ENCODE peak calls at places on chromosomes 7 and 10, in five cellular contexts. R, K, J, I and S are unnamed samples.

GRCh38 chr7:132485600-132486594 is 90.4 kb downstream of the PLXNA4 start:
- DNase-seq in I (no peak), J (no peak), K (no peak), R (no peak), S (no peak)

GRCh38 chr7:30727061-30727945 is 24.6 kb upstream of the INMT start:
- DNase-seq in J (no peak), I (no peak), R (no peak), K (peak), S (no peak)

GRCh38 chr7:155738652-155739537 is 73.4 kb downstream of the SHH start:
- DNase-seq in I (peak), K (peak), J (peak), R (peak), S (peak)

GRCh38 chr10:35089641-35090161 is 440 bp downstream of the CUL2 start:
- DNase-seq in R (no peak), I (peak), K (peak), J (no peak), S (no peak)

GRCh38 chr10:79321494-79321882 is 25.8 kb upstream of the PPIF start:
- DNase-seq in J (no peak), I (no peak), R (no peak), K (no peak), S (no peak)

GRCh38 chr7:55108818-55109217 is 90.0 kb downstream of the EGFR start:
- DNase-seq in R (no peak), I (no peak), K (no peak), J (no peak), S (no peak)

GRCh38 chr10:124008187-124008970 is 85.0 kb downstream of the CHST15 start:
- DNase-seq in R (no peak), I (no peak), J (no peak), K (no peak), S (no peak)

GRCh38 chr7:101410743-101411476 is 48.2 kb downstream of the COL26A1 start:
- DNase-seq in I (peak), K (peak), J (peak), R (peak), S (peak)

GRCh38 chr7:42930889-42931288 is 1.1 kb downstream of the PSMA2 start:
- DNase-seq in I (no peak), K (no peak), J (no peak), R (no peak), S (no peak)

GRCh38 chr10:120950103-120950561 is 99.0 kb downstream of the WDR11 start:
- DNase-seq in I (no peak), J (no peak), K (no peak), R (peak), S (no peak)

GRCh38 chr10:3105166-3105565 is 37.8 kb downstream of the PFKP start:
- DNase-seq in K (no peak), J (no peak), R (no peak), I (no peak), S (no peak)

GRCh38 chr10:115827650-115828049 is 445.4 kb downstream of the GFRA1 start:
- DNase-seq in J (no peak), K (no peak), R (no peak), I (no peak), S (no peak)

GRCh38 chr7:80463272-80463920 is 48.5 kb downstream of the GNAT3 start:
- DNase-seq in J (peak), R (no peak), I (no peak), K (no peak), S (no peak)

GRCh38 chr7:55255501-55256445 is 109.4 kb upstream of the LANCL2 start:
- DNase-seq in J (peak), K (peak), R (peak), I (peak), S (peak)

GRCh38 chr7:55055479-55055878 is 36.7 kb downstream of the EGFR start:
- DNase-seq in R (no peak), I (no peak), K (no peak), J (peak), S (no peak)

GRCh38 chr10:35336921-35337741 is 822 bp downstream of the CCNY start:
- DNase-seq in I (peak), K (no peak), J (peak), R (peak), S (peak)

GRCh38 chr10:86298501-86299001 is 68.0 kb downstream of the GRID1 start:
- DNase-seq in R (no peak), J (no peak), K (no peak), I (no peak), S (no peak)

GRCh38 chr10:131970946-131971345 is 10.8 kb downstream of the BNIP3 start:
- DNase-seq in R (no peak), J (no peak), K (no peak), I (no peak), S (no peak)

GRCh38 chr7:74470504-74470903 is 16.8 kb downstream of the GTF2IRD1 start:
- DNase-seq in I (no peak), K (no peak), J (no peak), R (no peak), S (no peak)

GRCh38 chr7:140404565-140405080 is 765 bp downstream of the RAB19 start:
- DNase-seq in K (no peak), R (peak), J (no peak), I (no peak), S (no peak)

GRCh38 chr10:70391654-70392053 is 9.2 kb upstream of the LRRC20 start:
- DNase-seq in I (no peak), R (no peak), J (no peak), K (no peak), S (no peak)

GRCh38 chr10:78703581-78703980 is 365.2 kb upstream of the ZMIZ1 start:
- DNase-seq in K (no peak), R (peak), I (no peak), J (no peak), S (no peak)

GRCh38 chr10:114151486-114151885 is 22.5 kb downstream of the CCDC186 start:
- DNase-seq in R (no peak), K (no peak), J (peak), I (peak), S (no peak)

GRCh38 chr7:24786941-24787340 is 29.7 kb upstream of the GSDME start:
- DNase-seq in I (peak), K (peak), R (no peak), J (peak), S (peak)

GRCh38 chr7:55375237-55375636 is 10.1 kb downstream of the LANCL2 start:
- DNase-seq in R (no peak), I (no peak), K (no peak), J (no peak), S (no peak)

GRCh38 chr10:101293007-101293723 is 60.8 kb upstream of the BTRC start:
- DNase-seq in R (no peak), K (no peak), J (no peak), I (no peak), S (no peak)

GRCh38 chr10:32239770-32240169 is 107.2 kb downstream of the EPC1 start:
- DNase-seq in I (peak), R (no peak), J (no peak), K (no peak), S (no peak)

GRCh38 chr7:90173127-90173844 is 19.0 kb downstream of the STEAP1 start:
- DNase-seq in I (no peak), R (no peak), K (peak), J (peak), S (no peak)

GRCh38 chr7:92621026-92621540 is 30.9 kb upstream of the FAM133B start:
- DNase-seq in J (peak), I (peak), R (peak), K (peak), S (peak)

GRCh38 chr10:110138197-110138812 is 69.1 kb upstream of the MXI1 start:
- DNase-seq in R (no peak), K (peak), J (peak), I (peak), S (no peak)

GRCh38 chr10:45453639-45454250 is 79.7 kb downstream of the ALOX5 start:
- DNase-seq in I (no peak), R (no peak), J (no peak), K (no peak), S (no peak)

GRCh38 chr7:77985974-77986339 is 187.4 kb downstream of the PHTF2 start:
- DNase-seq in R (no peak), J (no peak), I (no peak), K (no peak), S (no peak)

GRCh38 chr7:32905175-32905662 is 13.7 kb upstream of the KBTBD2 start:
- DNase-seq in I (peak), R (no peak), K (peak), J (peak), S (peak)
- TF ChIP-seq CTCF in I (no peak), R (no peak), K (no peak), J (no peak), S (no peak)

DNA sequence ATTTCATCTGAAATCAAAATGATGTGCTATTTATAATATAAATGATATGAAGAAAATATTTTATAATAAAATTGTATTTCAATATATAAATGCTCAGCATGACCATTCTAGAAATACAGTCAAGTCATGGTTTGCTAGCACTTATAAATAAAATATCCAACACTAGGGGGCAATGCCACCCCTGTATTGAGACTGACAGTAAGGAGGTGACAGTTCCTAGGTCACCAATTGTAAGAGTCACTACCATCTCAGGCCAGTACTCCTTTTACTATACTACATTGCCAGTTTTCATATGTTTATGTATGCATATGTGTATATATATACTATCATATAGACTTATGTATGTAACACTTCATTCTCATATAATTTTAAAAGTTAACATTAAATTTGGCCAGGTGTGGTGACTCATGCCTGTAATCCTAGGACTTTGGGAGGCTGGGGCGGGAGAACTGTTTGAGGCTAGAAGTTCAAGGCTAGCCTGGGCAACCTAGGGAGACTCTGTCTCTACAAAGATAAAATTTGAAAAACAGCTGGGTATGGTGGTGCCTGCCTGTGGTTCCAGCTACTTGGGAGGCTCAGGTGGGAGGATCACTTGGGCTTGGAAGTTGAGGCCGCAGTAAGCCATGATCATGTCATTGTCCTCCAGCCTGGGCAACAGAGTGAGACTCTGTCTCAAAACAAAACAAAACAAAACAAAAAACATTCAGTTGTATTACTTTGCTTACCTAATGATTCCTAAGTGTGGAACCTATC is 2.4 kb upstream of the CNOT4 start:
- DNase-seq in I (peak), J (peak), R (no peak), K (peak), S (peak)
- TF ChIP-seq CTCF in I (peak), J (peak), R (peak), K (peak), S (peak)

GRCh38 chr10:67666416-67667043 is 29.5 kb downstream of the CTNNA3 start:
- DNase-seq in R (no peak), K (peak), I (peak), J (peak), S (no peak)
- TF ChIP-seq CTCF in R (peak), K (peak), I (peak), J (peak), S (peak)

DNA sequence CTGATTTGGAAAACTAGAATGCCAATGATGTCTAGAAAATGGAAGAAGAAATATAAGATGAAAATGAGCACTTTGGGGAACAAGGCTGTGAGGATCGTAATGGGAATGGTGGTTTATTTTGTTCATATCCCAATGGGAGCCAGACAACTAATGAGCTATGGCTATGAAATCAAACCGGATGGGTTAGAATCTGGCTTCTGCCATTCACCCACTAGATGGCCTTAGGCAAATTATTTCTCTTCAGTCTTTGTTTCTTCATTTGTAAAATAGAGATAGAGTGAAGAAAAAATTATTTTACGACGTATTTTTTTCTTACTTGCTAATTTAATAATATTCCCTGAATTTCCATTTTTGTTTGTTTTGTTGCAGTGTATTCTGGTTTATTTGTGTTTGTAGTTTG is 572.1 kb upstream of the IGFBP3 start:
- DNase-seq in R (no peak), K (no peak), I (no peak), J (no peak), S (no peak)
- TF ChIP-seq CTCF in R (no peak), K (no peak), I (no peak), J (no peak), S (peak)

DNA sequence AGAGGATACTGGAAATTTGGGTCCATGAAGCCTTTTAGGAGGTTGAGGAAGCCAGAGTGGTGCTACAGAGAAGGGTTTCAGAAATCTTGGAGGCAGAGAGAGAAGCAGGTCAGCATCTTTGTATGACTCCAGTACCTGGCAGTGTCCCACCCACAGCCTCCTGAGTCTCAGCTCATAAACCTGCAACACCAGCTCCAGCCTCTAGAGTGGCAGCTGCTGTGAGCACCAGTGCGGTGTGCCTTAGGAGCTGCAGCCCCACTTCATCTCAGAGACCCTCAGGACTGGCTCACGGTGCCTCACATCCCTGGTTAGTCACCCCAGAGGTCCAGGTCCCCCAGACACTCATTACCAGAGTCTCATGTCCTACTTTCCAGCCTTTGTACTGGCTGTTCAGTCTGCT is 84.8 kb upstream of the PRKAR2B start:
- DNase-seq in R (peak), I (no peak), K (peak), J (no peak), S (peak)
- TF ChIP-seq CTCF in R (peak), I (no peak), K (peak), J (no peak), S (no peak)

GRCh38 chr7:115359119-115359518 is 437.2 kb downstream of the MDFIC start:
- DNase-seq in J (no peak), R (no peak), K (peak), I (no peak), S (no peak)

GRCh38 chr7:115359919-115360318 is 438.0 kb downstream of the MDFIC start:
- DNase-seq in I (no peak), K (no peak), J (no peak), R (no peak), S (no peak)

GRCh38 chr7:115357213-115357999 is 435.5 kb downstream of the MDFIC start:
- DNase-seq in J (no peak), K (no peak), R (no peak), I (no peak), S (no peak)

GRCh38 chr7:115354925-115355324 is 433.0 kb downstream of the MDFIC start:
- DNase-seq in K (no peak), J (no peak), R (no peak), I (no peak), S (no peak)

DNA sequence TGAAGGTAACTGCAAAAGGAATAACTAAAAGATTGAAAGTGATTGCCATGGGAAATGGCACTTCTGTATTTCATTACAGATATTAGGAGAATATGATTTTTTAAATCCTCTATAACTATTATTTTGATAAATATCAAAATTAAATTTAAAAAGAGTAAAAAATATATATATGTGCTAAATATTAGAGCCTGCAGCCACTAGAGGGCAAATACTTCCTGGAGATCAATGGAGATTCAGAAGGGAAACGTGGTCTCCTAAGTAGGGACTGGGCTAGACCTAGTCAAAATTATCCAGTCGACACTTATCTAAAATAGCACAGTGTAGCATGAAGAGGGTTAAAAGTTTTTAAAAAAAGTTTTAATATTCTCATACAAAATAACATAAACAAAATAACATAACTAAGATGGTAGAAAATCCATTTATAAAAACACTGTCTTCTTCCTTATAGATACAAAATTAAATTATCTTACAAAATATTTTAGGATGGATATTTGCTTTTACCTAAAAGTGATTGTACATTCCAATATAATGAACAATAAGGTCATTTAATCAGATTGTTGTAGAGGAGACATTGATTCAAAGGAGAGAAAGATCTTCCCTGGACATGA is 434.3 kb downstream of the MDFIC start:
- DNase-seq in R (no peak), I (no peak), K (peak), J (peak), S (peak)
- TF ChIP-seq CTCF in R (peak), I (peak), K (peak), J (peak), S (peak)